ENCODE peak calls at places on chromosome 15, in five cellular contexts. A is HCT116, V is HepG2, K is endothelial cell of umbilical vein, W is K562. P is an unnamed sample.

GRCh38 chr15:23483821-23484299 is 36.8 kb upstream of the GOLGA6L2 start:
- DNase-seq in A (no peak), V (no peak), K (no peak), W (no peak), P (no peak)

GRCh38 chr15:43134157-43134637 is 811 bp downstream of the TMEM62 start:
- DNase-seq in A (no peak), V (no peak), K (peak; percentile 7), W (peak; percentile 23), P (no peak)

GRCh38 chr15:34688699-34689098 is 66.1 kb downstream of the GJD2 start:
- DNase-seq in A (no peak), V (no peak), K (no peak), W (no peak), P (no peak)

GRCh38 chr15:70876683-70877082 is 15.6 kb downstream of the THAP10 start:
- DNase-seq in A (no peak), V (no peak), K (no peak), W (no peak), P (no peak)

GRCh38 chr15:51848811-51849210 is 19.4 kb downstream of the TMOD3 start:
- DNase-seq in A (no peak), V (no peak), K (peak; percentile 49), W (no peak), P (no peak)

GRCh38 chr15:70101459-70102113 is 3.9 kb upstream of the TLE3 start:
- DNase-seq in A (peak; percentile 82), V (peak; percentile 87), K (peak; percentile 91), W (peak; percentile 90), P (peak; percentile 78)

GRCh38 chr15:67917037-67917436 is 77.2 kb upstream of the RNU6-1 start:
- DNase-seq in A (no peak), V (no peak), K (no peak), W (no peak), P (no peak)

GRCh38 chr15:56798639-56799038 is 65.3 kb upstream of the ZNF280D start:
- DNase-seq in A (no peak), V (no peak), K (no peak), W (no peak), P (no peak)

GRCh38 chr15:77642793-77643430 is 10.2 kb upstream of the LINGO1 start:
- DNase-seq in A (no peak), V (peak; percentile 9), K (no peak), W (peak; percentile 48), P (no peak)

DNA sequence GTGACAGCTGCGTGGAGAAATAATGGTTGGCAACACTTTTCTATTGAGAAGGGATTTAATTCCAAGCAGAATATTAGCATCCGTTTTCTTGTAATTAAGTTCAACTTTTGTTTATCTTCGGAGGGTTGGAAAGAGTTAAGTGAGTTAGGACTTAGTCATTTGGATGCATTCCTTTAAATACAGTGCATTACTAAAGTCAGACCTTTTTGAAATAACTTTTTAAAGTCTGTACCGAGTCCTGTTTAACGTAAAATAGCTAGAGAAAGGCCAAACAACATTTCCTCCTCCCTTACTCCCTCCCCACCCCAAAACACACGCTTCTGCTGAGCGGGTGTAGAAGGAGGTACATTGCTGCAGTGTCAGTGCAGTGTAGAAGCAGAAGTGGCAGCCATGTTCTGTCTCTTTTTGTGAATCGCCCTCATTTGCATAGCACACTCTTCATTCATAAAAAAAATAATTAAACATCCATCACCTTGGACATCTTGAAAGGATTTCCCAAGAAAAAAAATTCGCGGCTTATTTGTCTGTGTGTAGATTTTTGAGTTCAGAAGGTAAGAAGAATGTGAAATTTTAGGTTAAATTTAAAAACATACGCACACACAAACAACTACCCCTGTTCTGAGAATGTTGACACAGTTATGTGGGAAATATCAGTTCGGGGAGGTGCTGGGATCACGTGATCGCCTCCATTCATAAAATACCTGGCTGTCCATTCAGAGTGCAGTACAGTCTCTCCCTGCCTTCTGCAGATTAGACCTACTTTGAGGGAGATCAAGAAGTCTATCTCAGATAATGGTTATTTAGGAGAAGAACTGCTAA is 1.6 kb downstream of the SPRED1 start:
- DNase-seq in A (peak; percentile 51), V (peak; percentile 69), K (peak; percentile 75), W (peak; percentile 91), P (no peak)
- TF ChIP-seq EZH2 in A (no peak), V (no peak), K (no peak), W (no peak), P (no peak)

GRCh38 chr15:74892313-74892712 is 2.5 kb downstream of the MPI start:
- DNase-seq in A (no peak), V (no peak), K (no peak), W (no peak), P (no peak)
- TF ChIP-seq MAX in A (no peak), V (no peak), K (no peak), W (no peak), P (no peak)

DNA sequence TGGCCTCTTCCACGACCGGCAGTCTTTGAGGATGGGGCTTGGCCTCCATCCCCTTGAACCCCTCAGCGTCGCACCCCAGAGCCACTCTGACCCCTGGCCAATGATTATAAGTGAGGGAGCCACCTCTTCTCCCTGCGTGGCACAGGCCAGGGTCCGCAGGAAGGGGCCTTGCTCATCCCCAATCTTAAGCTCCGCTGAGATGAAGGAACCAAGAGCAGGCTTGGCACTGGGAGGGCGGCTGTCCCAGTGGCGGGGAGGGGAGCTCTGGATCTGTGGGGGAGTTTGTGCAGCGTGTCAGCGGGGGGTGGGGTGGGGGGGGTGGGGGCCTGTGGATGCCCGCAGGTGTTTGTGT is 13.8 kb upstream of the ADPGK start:
- DNase-seq in A (no peak), V (no peak), K (no peak), W (no peak), P (no peak)
- TF ChIP-seq EZH2 in A (no peak), V (no peak), K (no peak), W (no peak), P (no peak)

DNA sequence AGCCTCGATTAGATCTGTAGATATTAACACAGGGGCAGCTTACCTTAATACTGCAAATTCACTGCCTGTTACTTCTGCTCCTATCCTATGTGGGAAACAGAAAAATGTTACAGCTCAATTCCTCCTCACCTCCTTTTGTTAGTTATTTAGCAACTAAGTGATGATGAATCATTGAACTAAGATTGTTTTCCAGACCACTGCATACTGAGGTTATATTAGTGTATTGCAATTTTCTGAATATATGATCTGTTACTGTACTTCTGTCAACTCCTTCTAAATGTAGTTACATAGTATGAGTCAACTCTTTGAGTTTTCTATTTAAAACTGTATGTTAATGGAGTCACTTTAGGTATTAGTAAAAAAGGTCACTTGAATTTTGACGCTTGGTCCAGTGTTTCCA is 331.5 kb upstream of the SLCO3A1 start:
- DNase-seq in A (no peak), V (no peak), K (no peak), W (no peak), P (no peak)
- TF ChIP-seq MAX in A (no peak), V (no peak), K (no peak), W (no peak), P (no peak)

P was measured in H1.